ENCODE peak calls at places on chromosome 20, in six cellular contexts. Q, W, R, Y, H and D are unnamed samples.
A peak's percentile ranks its signal among the peaks of the same experiment; 100 is the strongest.

GRCh38 chr20:23081263-23081811 is 4.8 kb downstream of the CD93 start:
- DNase-seq in Q (no peak), W (no peak), R (no peak), Y (no peak), H (no peak), D (no peak)

GRCh38 chr20:46639587-46639986 is 11.7 kb downstream of the SLC13A3 start:
- DNase-seq in Q (no peak), W (no peak), R (no peak), Y (peak; percentile 12), H (no peak), D (no peak)

GRCh38 chr20:33111306-33111705 is 31.9 kb downstream of the BPIFB4 start:
- DNase-seq in Q (no peak), W (no peak), R (no peak), Y (no peak), H (no peak), D (no peak)

GRCh38 chr20:3808141-3808479 is 12.0 kb downstream of the CDC25B start:
- DNase-seq in Q (no peak), W (peak; percentile 94), R (peak; percentile 26), Y (peak; percentile 99), H (no peak), D (peak; percentile 74)

GRCh38 chr20:62944746-62945145 is 6.8 kb downstream of the GID8 start:
- DNase-seq in Q (no peak), W (no peak), R (no peak), Y (no peak), H (no peak), D (no peak)

GRCh38 chr20:50320910-50321796 is 130.5 kb downstream of the CEBPB start:
- DNase-seq in Q (peak; percentile 41), W (peak; percentile 84), R (no peak), Y (peak; percentile 98), H (peak; percentile 6), D (peak; percentile 86)

GRCh38 chr20:50085481-50086365 is 27.2 kb downstream of the UBE2V1 start:
- DNase-seq in Q (no peak), W (peak; percentile 59), R (peak; percentile 46), Y (peak; percentile 82), H (no peak), D (peak; percentile 78)

GRCh38 chr20:50202677-50203076 is 12.0 kb downstream of the CEBPB start:
- DNase-seq in Q (no peak), W (no peak), R (no peak), Y (no peak), H (no peak), D (no peak)

GRCh38 chr20:48621256-48622078 is 206.3 kb downstream of the PREX1 start:
- DNase-seq in Q (no peak), W (peak; percentile 10), R (no peak), Y (peak; percentile 67), H (no peak), D (peak; percentile 57)

GRCh38 chr20:48781634-48782033 is 46.2 kb downstream of the PREX1 start:
- DNase-seq in Q (no peak), W (no peak), R (no peak), Y (no peak), H (no peak), D (no peak)

GRCh38 chr20:14521436-14521835 is 184.0 kb upstream of the FLRT3 start:
- DNase-seq in Q (no peak), W (no peak), R (no peak), Y (no peak), H (no peak), D (no peak)

GRCh38 chr20:38143238-38143645 is 21.8 kb downstream of the TGM2 start:
- DNase-seq in Q (no peak), W (no peak), R (no peak), Y (peak; percentile 58), H (no peak), D (peak; percentile 45)

GRCh38 chr20:50690979-50691584 is at the start of gene RIPOR3:
- DNase-seq in Q (no peak), W (peak; percentile 7), R (peak; percentile 4), Y (peak; percentile 37), H (peak; percentile 3), D (no peak)

GRCh38 chr20:16801919-16802651 is 53.9 kb downstream of the OTOR start:
- DNase-seq in Q (peak; percentile 61), W (peak; percentile 33), R (peak; percentile 13), Y (peak; percentile 53), H (peak; percentile 62), D (peak; percentile 11)

GRCh38 chr20:3126527-3126859 is 33.2 kb downstream of the FASTKD5 start:
- DNase-seq in Q (no peak), W (no peak), R (no peak), Y (no peak), H (no peak), D (no peak)

GRCh38 chr20:33697129-33697528 is 10.9 kb upstream of the E2F1 start:
- DNase-seq in Q (no peak), W (peak; percentile 62), R (no peak), Y (peak; percentile 38), H (no peak), D (no peak)

GRCh38 chr20:10314198-10314597 is 95.6 kb downstream of the SNAP25 start:
- DNase-seq in Q (no peak), W (no peak), R (no peak), Y (peak; percentile 42), H (no peak), D (no peak)

GRCh38 chr20:33209789-33210188 is 7.4 kb upstream of the BPIFA3 start:
- DNase-seq in Q (peak; percentile 95), W (peak; percentile 38), R (peak; percentile 32), Y (peak; percentile 68), H (peak; percentile 26), D (peak; percentile 83)

GRCh38 chr20:2701671-2702081 is 9.1 kb downstream of the EBF4 start:
- DNase-seq in Q (no peak), W (no peak), R (no peak), Y (no peak), H (no peak), D (no peak)

GRCh38 chr20:39107741-39108140 is 145.6 kb downstream of the DHX35 start:
- DNase-seq in Q (no peak), W (peak; percentile 40), R (no peak), Y (peak; percentile 88), H (no peak), D (no peak)

GRCh38 chr20:23164176-23164601 is 78.1 kb upstream of the CD93 start:
- DNase-seq in Q (no peak), W (no peak), R (peak; percentile 16), Y (no peak), H (no peak), D (no peak)

GRCh38 chr20:7022597-7022996 is 255.1 kb downstream of the BMP2 start:
- DNase-seq in Q (no peak), W (no peak), R (no peak), Y (no peak), H (no peak), D (no peak)

GRCh38 chr20:11826334-11826733 is 91.4 kb upstream of the BTBD3 start:
- DNase-seq in Q (no peak), W (no peak), R (no peak), Y (no peak), H (no peak), D (no peak)

GRCh38 chr20:52748235-52748950 is 223.8 kb upstream of the TSHZ2 start:
- DNase-seq in Q (no peak), W (no peak), R (no peak), Y (no peak), H (no peak), D (no peak)

GRCh38 chr20:32570401-32571190 is 14.5 kb downstream of the NOL4L start:
- DNase-seq in Q (no peak), W (no peak), R (no peak), Y (peak; percentile 51), H (no peak), D (no peak)

GRCh38 chr20:53165452-53165851 is 193.3 kb downstream of the TSHZ2 start:
- DNase-seq in Q (no peak), W (no peak), R (no peak), Y (peak; percentile 80), H (no peak), D (no peak)

GRCh38 chr20:8720089-8720488 is 348.8 kb upstream of the PLCB4 start:
- DNase-seq in Q (no peak), W (no peak), R (no peak), Y (no peak), H (no peak), D (no peak)

GRCh38 chr20:20463933-20464374 is 96.0 kb downstream of the INSM1 start:
- DNase-seq in Q (no peak), W (no peak), R (peak; percentile 28), Y (peak; percentile 62), H (no peak), D (no peak)

GRCh38 chr20:34634392-34634791 is 42.5 kb downstream of the PIGU start:
- DNase-seq in Q (no peak), W (no peak), R (no peak), Y (no peak), H (no peak), D (no peak)

GRCh38 chr20:47204008-47204745 is 152.3 kb downstream of the ZMYND8 start:
- DNase-seq in Q (no peak), W (peak; percentile 82), R (no peak), Y (peak; percentile 74), H (no peak), D (peak; percentile 95)

GRCh38 chr20:43658723-43659419 is 8.0 kb upstream of the MYBL2 start:
- DNase-seq in Q (no peak), W (no peak), R (no peak), Y (no peak), H (no peak), D (no peak)

GRCh38 chr20:22575087-22575721 is 9.2 kb downstream of the FOXA2 start:
- DNase-seq in Q (no peak), W (no peak), R (no peak), Y (peak; percentile 60), H (no peak), D (no peak)

GRCh38 chr20:11847827-11848226 is 69.9 kb upstream of the BTBD3 start:
- DNase-seq in Q (no peak), W (no peak), R (no peak), Y (peak; percentile 71), H (no peak), D (no peak)

GRCh38 chr20:56831795-56832194 is 202.7 kb downstream of the TFAP2C start:
- DNase-seq in Q (no peak), W (no peak), R (no peak), Y (no peak), H (no peak), D (no peak)